ENCODE peak calls at places on chromosome 4, in nine cellular contexts. X, Y, A, W, U, E, Q, O and F are unnamed samples. For H3K4me1, the result is how much of the 10 kb centered on the place peaks cover.

GRCh38 chr4:124212835-124213640 is 499.5 kb downstream of the ANKRD50 start:
- DNase-seq in E (no peak), W (peak), Y (no peak), X (no peak), O (no peak), U (no peak), A (no peak), Q (no peak), F (no peak)

GRCh38 chr4:41670530-41670929 is 78.0 kb downstream of the PHOX2B start:
- DNase-seq in W (no peak), Y (peak), A (no peak), U (no peak), O (no peak), Q (no peak), E (no peak), X (peak), F (no peak)

GRCh38 chr4:26372076-26372475 is 51.3 kb downstream of the RBPJ start:
- DNase-seq in X (no peak), Y (no peak), Q (no peak), W (no peak), U (no peak), E (no peak), A (no peak), O (no peak), F (no peak)

GRCh38 chr4:44415251-44415650 is 33.4 kb downstream of the KCTD8 start:
- DNase-seq in Q (no peak), O (no peak), Y (no peak), X (no peak), A (no peak), W (no peak), E (no peak), U (no peak), F (no peak)

GRCh38 chr4:55906999-55907398 is 41.7 kb upstream of the CEP135 start:
- DNase-seq in A (no peak), Q (no peak), E (peak), X (no peak), U (no peak), Y (no peak), O (no peak), W (peak), F (no peak)

GRCh38 chr4:154559141-154559841 is 3.5 kb upstream of the FGB start:
- DNase-seq in E (peak), W (peak), O (no peak), Q (no peak), A (peak), X (no peak), U (no peak), Y (no peak), F (no peak)

GRCh38 chr4:1090465-1091440 is 22.6 kb downstream of the RNF212 start:
- DNase-seq in O (no peak), Y (no peak), X (no peak), W (no peak), Q (no peak), U (peak), A (no peak), E (no peak), F (no peak)

GRCh38 chr4:2306773-2307410 is 45.0 kb upstream of the MXD4 start:
- DNase-seq in O (no peak), U (peak), Y (peak), E (no peak), A (no peak), Q (no peak), X (no peak), W (no peak), F (no peak)

GRCh38 chr4:184275766-184276165 is 58.1 kb upstream of the ENPP6 start:
- DNase-seq in A (no peak), Q (no peak), X (no peak), O (no peak), U (no peak), E (no peak), W (peak), Y (peak), F (no peak)

GRCh38 chr4:62923783-62924182 is 1485.5 kb downstream of the TECRL start:
- DNase-seq in Y (no peak), Q (no peak), X (no peak), U (no peak), W (no peak), O (no peak), E (no peak), A (no peak), F (no peak)

DNA sequence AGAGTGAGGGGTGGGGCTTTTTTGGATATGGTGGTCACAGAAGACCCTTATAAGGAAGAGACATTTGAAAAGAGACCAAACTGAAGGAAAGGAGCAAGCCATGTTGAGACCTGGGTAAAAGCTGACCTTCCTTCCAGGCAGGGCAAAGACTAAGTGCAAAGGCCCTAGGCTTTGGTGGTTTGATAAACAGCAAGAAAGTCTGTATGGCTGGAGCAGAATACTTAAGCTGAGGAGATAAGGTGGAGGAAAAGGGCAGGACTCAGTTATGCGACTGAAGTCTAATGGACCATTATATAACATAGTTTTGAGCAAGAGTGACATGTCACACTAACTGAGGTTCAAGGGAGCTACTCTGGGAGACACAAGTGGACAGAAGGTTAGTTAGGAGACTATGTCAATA is 20.0 kb downstream of the SH3RF1 start:
- DNase-seq in U (no peak), X (no peak), Q (no peak), W (no peak), E (no peak), O (no peak), A (no peak), Y (no peak), F (no peak)
- H3K4me1 ChIP-seq in U (under half), X (half or more), Q (under half), W (under half), E (half or more), O (half or more), A (under half), Y (under half), F (under half)

GRCh38 chr4:5710962-5711478 is at the start of gene EVC:
- DNase-seq in X (peak), W (peak), Q (peak), U (peak), E (peak), O (peak), Y (peak), A (peak), F (no peak)
- TF ChIP-seq POLR2A in X (peak), W (peak), Q (peak), U (no peak), E (peak), O (peak), Y (no peak), A (no peak), F (no peak)

DNA sequence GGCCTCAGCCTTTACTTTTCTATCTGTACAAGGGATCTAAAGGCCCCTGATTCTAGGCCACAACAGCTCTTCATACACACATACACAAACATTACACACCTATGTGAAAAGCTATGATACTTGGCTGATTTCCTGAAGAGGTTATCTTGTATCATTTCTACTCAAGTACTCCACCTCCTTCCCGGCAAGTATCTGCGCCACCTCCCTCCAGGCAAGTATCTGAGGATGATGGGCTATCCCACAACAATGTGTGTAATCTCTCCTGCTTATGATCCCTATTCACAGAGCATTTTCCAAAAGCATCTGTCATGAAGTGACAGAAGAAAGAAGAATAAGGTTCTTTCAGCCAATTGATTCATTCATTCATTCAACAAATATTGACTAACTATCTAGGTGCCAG is 36.8 kb downstream of the AFAP1 start:
- DNase-seq in A (no peak), O (no peak), Q (no peak), W (no peak), X (no peak), E (no peak), Y (no peak), U (no peak), F (no peak)
- H3K4me1 ChIP-seq in A (under half), O (half or more), Q (under half), W (under half), X (under half), E (half or more), Y (under half), U (under half), F (under half)

GRCh38 chr4:139455187-139455586 is 1.3 kb downstream of the RAB33B start:
- DNase-seq in O (no peak), X (no peak), A (no peak), W (no peak), Q (no peak), E (no peak), Y (no peak), U (no peak), F (no peak)
- TF ChIP-seq POLR2A in O (no peak), X (no peak), A (no peak), W (no peak), Q (no peak), E (no peak), Y (no peak), U (no peak), F (no peak)